ENCODE peak calls at places on chromosome 16, in nine cellular contexts. N is HFFc6; E is endothelial cell of umbilical vein; R is fibroblast of the conjunctiva; P is effector memory CD8-positive, alpha-beta T cell; O is H7; T is Right ventricle myocardium inferior; H is fibroblast of lung; J is small intestine. Z is an unnamed sample.

GRCh38 chr16:86714166-86714565 is 135.8 kb downstream of the FOXL1 start:
- DNase-seq in N (no peak), E (no peak), R (no peak), P (no peak), O (peak; percentile 72), T (no peak), H (no peak), J (no peak), Z (no peak)

GRCh38 chr16:25707553-25707952 is 15.8 kb downstream of the HS3ST4 start:
- DNase-seq in N (no peak), E (no peak), R (no peak), P (no peak), O (no peak), T (no peak), H (no peak), J (no peak), Z (no peak)

GRCh38 chr16:29729116-29729521 is 16.7 kb downstream of the C16orf54 start:
- DNase-seq in N (peak; percentile 47), E (peak; percentile 43), R (peak; percentile 29), P (no peak), O (peak; percentile 68), T (no peak), H (peak; percentile 41), J (peak; percentile 48), Z (no peak)

GRCh38 chr16:2799852-2800226 is 1.6 kb downstream of the PRSS41 start:
- DNase-seq in N (no peak), E (no peak), R (no peak), P (no peak), O (no peak), T (no peak), H (no peak), J (peak; percentile 72), Z (no peak)

GRCh38 chr16:11603331-11603750 is 16.6 kb upstream of the LITAF start:
- DNase-seq in N (no peak), E (no peak), R (no peak), P (no peak), O (peak; percentile 72), T (no peak), H (no peak), J (no peak), Z (no peak)

GRCh38 chr16:56203052-56203451 is 11.8 kb downstream of the GNAO1 start:
- DNase-seq in N (peak; percentile 16), E (no peak), R (no peak), P (peak; percentile 45), O (peak; percentile 30), T (no peak), H (peak; percentile 1), J (peak; percentile 45), Z (no peak)

GRCh38 chr16:55471448-55472097 is 7.4 kb upstream of the MMP2 start:
- DNase-seq in N (peak; percentile 91), E (peak; percentile 39), R (peak; percentile 69), P (no peak), O (no peak), T (no peak), H (peak; percentile 92), J (no peak), Z (no peak)

GRCh38 chr16:56617212-56618085 is 8.1 kb upstream of the MT1E start:
- DNase-seq in N (no peak), E (no peak), R (no peak), P (peak; percentile 29), O (peak; percentile 74), T (peak; percentile 90), H (peak; percentile 73), J (peak; percentile 71), Z (no peak)

GRCh38 chr16:22098538-22099255 is 6.4 kb downstream of the VWA3A start:
- DNase-seq in N (peak; percentile 48), E (peak; percentile 55), R (peak; percentile 30), P (no peak), O (peak; percentile 51), T (no peak), H (peak; percentile 34), J (peak; percentile 49), Z (no peak)

GRCh38 chr16:89453662-89454321 is 36.6 kb downstream of the ANKRD11 start:
- DNase-seq in N (no peak), E (peak; percentile 48), R (no peak), P (no peak), O (peak; percentile 74), T (no peak), H (peak; percentile 42), J (peak; percentile 62), Z (no peak)

GRCh38 chr16:51982715-51983680 is 563.9 kb downstream of the TOX3 start:
- DNase-seq in N (peak; percentile 68), E (peak; percentile 28), R (peak; percentile 58), P (no peak), O (peak; percentile 42), T (no peak), H (peak; percentile 56), J (peak; percentile 73), Z (no peak)

GRCh38 chr16:57977418-57978069 is 6.6 kb upstream of the CNGB1 start:
- DNase-seq in N (no peak), E (no peak), R (no peak), P (no peak), O (peak; percentile 81), T (peak; percentile 63), H (no peak), J (no peak), Z (no peak)

GRCh38 chr16:86038923-86039310 is 140.0 kb downstream of the IRF8 start:
- DNase-seq in N (no peak), E (no peak), R (no peak), P (no peak), O (no peak), T (no peak), H (no peak), J (no peak), Z (no peak)

GRCh38 chr16:66165879-66166278 is 200.6 kb upstream of the CDH5 start:
- DNase-seq in N (no peak), E (no peak), R (no peak), P (no peak), O (no peak), T (no peak), H (no peak), J (no peak), Z (no peak)

GRCh38 chr16:15440852-15441251 is 6.5 kb downstream of the BMERB1 start:
- DNase-seq in N (peak; percentile 71), E (peak; percentile 26), R (peak; percentile 10), P (no peak), O (no peak), T (no peak), H (peak; percentile 86), J (peak; percentile 55), Z (peak; percentile 30)

GRCh38 chr16:28157768-28158535 is 53.8 kb downstream of the XPO6 start:
- DNase-seq in N (no peak), E (no peak), R (peak; percentile 57), P (no peak), O (no peak), T (no peak), H (no peak), J (no peak), Z (no peak)

GRCh38 chr16:84088695-84089395 is 27.9 kb downstream of the MBTPS1 start:
- DNase-seq in N (no peak), E (no peak), R (no peak), P (peak; percentile 21), O (no peak), T (peak; percentile 75), H (no peak), J (peak; percentile 11), Z (no peak)

GRCh38 chr16:75486666-75487313 is 8.5 kb downstream of the CHST6 start:
- DNase-seq in N (no peak), E (no peak), R (no peak), P (no peak), O (no peak), T (no peak), H (no peak), J (peak; percentile 44), Z (no peak)

GRCh38 chr16:48366165-48367093 is 18.8 kb downstream of the SIAH1 start:
- DNase-seq in N (peak; percentile 74), E (peak; percentile 77), R (peak; percentile 96), P (peak; percentile 35), O (peak; percentile 48), T (no peak), H (peak; percentile 94), J (peak; percentile 79), Z (no peak)

GRCh38 chr16:25707982-25708583 is 16.3 kb downstream of the HS3ST4 start:
- DNase-seq in N (no peak), E (no peak), R (no peak), P (no peak), O (peak; percentile 52), T (no peak), H (no peak), J (peak; percentile 51), Z (no peak)

GRCh38 chr16:78996806-78997205 is 603.7 kb downstream of the MAF start:
- DNase-seq in N (no peak), E (no peak), R (no peak), P (no peak), O (no peak), T (no peak), H (no peak), J (no peak), Z (no peak)

GRCh38 chr16:30604316-30604947 is 5.8 kb downstream of the ZNF689 start:
- DNase-seq in N (no peak), E (no peak), R (no peak), P (no peak), O (no peak), T (no peak), H (no peak), J (peak; percentile 58), Z (no peak)

GRCh38 chr16:86319871-86320270 is 190.5 kb upstream of the FOXF1 start:
- DNase-seq in N (no peak), E (no peak), R (no peak), P (no peak), O (no peak), T (no peak), H (no peak), J (no peak), Z (no peak)

GRCh38 chr16:2005646-2006045 is 4.0 kb downstream of the ZNF598 start:
- DNase-seq in N (no peak), E (peak; percentile 45), R (no peak), P (no peak), O (peak; percentile 79), T (no peak), H (no peak), J (no peak), Z (no peak)

GRCh38 chr16:5616841-5617240 is 519.2 kb upstream of the EEF2KMT start:
- DNase-seq in N (no peak), E (no peak), R (no peak), P (no peak), O (no peak), T (no peak), H (no peak), J (no peak), Z (no peak)

GRCh38 chr16:11254913-11255736 is 879 bp downstream of the SOCS1 start:
- DNase-seq in N (peak; percentile 21), E (peak; percentile 52), R (no peak), P (peak; percentile 70), O (peak; percentile 73), T (peak; percentile 82), H (peak; percentile 69), J (peak; percentile 47), Z (peak; percentile 19)

GRCh38 chr16:71263581-71263980 is 25.6 kb downstream of the CMTR2 start:
- DNase-seq in N (no peak), E (no peak), R (no peak), P (no peak), O (no peak), T (no peak), H (no peak), J (no peak), Z (no peak)

GRCh38 chr16:61544165-61544564 is 492.1 kb downstream of the CDH8 start:
- DNase-seq in N (no peak), E (no peak), R (no peak), P (no peak), O (peak; percentile 23), T (no peak), H (no peak), J (no peak), Z (no peak)

GRCh38 chr16:53091508-53092211 is 36.9 kb downstream of the CHD9 start:
- DNase-seq in N (peak; percentile 89), E (peak; percentile 69), R (peak; percentile 93), P (no peak), O (peak; percentile 84), T (peak; percentile 82), H (peak; percentile 95), J (no peak), Z (peak; percentile 19)

GRCh38 chr16:27439273-27440018 is 37.5 kb downstream of the IL21R start:
- DNase-seq in N (no peak), E (no peak), R (no peak), P (no peak), O (peak; percentile 48), T (no peak), H (no peak), J (no peak), Z (no peak)

GRCh38 chr16:65038125-65038524 is 83.7 kb downstream of the CDH11 start:
- DNase-seq in N (no peak), E (no peak), R (no peak), P (no peak), O (peak; percentile 32), T (no peak), H (no peak), J (no peak), Z (no peak)

Z was measured in T1000.